ENCODE peak calls at places on chromosomes 13 and 19, in five cellular contexts. F is CD8-positive, alpha-beta T cell; S is pancreas; L is heart left ventricle; M is thyroid gland. D is an unnamed sample.

GRCh38 chr13:95882121-95882520 is 171.1 kb downstream of the UGGT2 start:
- DNase-seq in F (no peak), S (peak), L (no peak), M (no peak), D (no peak)

GRCh38 chr19:13842294-13843103 is 34.4 kb upstream of the NANOS3 start:
- DNase-seq in F (peak), S (peak), L (peak), M (peak), D (no peak)

GRCh38 chr13:95411641-95412040 is 110.4 kb upstream of the ABCC4 start:
- DNase-seq in F (no peak), S (no peak), L (no peak), M (no peak), D (no peak)

GRCh38 chr19:12695997-12696365 is 450 bp downstream of the FBXW9 start:
- DNase-seq in F (no peak), S (no peak), L (no peak), M (no peak), D (no peak)

GRCh38 chr13:93786846-93787245 is 560.2 kb downstream of the GPC6 start:
- DNase-seq in F (no peak), S (no peak), L (no peak), M (no peak), D (no peak)

GRCh38 chr19:38093587-38093986 is 130.4 kb downstream of the DPF1 start:
- DNase-seq in F (no peak), S (no peak), L (peak), M (peak), D (no peak)

GRCh38 chr19:12737666-12738351 is 512 bp downstream of the GET3 start:
- DNase-seq in F (no peak), S (no peak), L (no peak), M (no peak), D (no peak)

GRCh38 chr19:16850133-16850532 is 20.9 kb downstream of the SIN3B start:
- DNase-seq in F (no peak), S (no peak), L (no peak), M (no peak), D (no peak)

GRCh38 chr19:42114412-42114811 is 17.8 kb downstream of the POU2F2 start:
- DNase-seq in F (no peak), S (peak), L (no peak), M (peak), D (no peak)

GRCh38 chr13:101140087-101140770 is 276.1 kb downstream of the NALCN start:
- DNase-seq in F (no peak), S (no peak), L (no peak), M (no peak), D (no peak)

GRCh38 chr19:32339988-32340874 is 5.2 kb upstream of the ZNF507 start:
- DNase-seq in F (peak), S (peak), L (peak), M (peak), D (no peak)

GRCh38 chr13:99741979-99742378 is 229.6 kb downstream of the ZIC5 start:
- DNase-seq in F (no peak), S (no peak), L (no peak), M (no peak), D (no peak)

GRCh38 chr19:3538258-3538929 is 580 bp upstream of the TEKTIP1 start:
- DNase-seq in F (no peak), S (no peak), L (no peak), M (no peak), D (no peak)

GRCh38 chr19:30882411-30883005 is 466.7 kb downstream of the TSHZ3 start:
- DNase-seq in F (no peak), S (no peak), L (no peak), M (no peak), D (no peak)

GRCh38 chr13:98453254-98453843 is 123.6 kb downstream of the STK24 start:
- DNase-seq in F (no peak), S (no peak), L (no peak), M (no peak), D (no peak)

GRCh38 chr13:109130093-109130835 is 500.9 kb downstream of the MYO16 start:
- DNase-seq in F (no peak), S (no peak), L (no peak), M (no peak), D (no peak)

GRCh38 chr19:12723643-12724426 is at the start of gene TNPO2:
- DNase-seq in F (peak), S (peak), L (peak), M (peak), D (no peak)

GRCh38 chr13:34002141-34002540 is 184.2 kb downstream of the RFC3 start:
- DNase-seq in F (no peak), S (no peak), L (no peak), M (no peak), D (no peak)

GRCh38 chr13:33999830-34000605 is 182.1 kb downstream of the RFC3 start:
- DNase-seq in F (no peak), S (no peak), L (no peak), M (peak), D (no peak)

GRCh38 chr13:34003712-34004111 is 185.8 kb downstream of the RFC3 start:
- DNase-seq in F (no peak), S (no peak), L (no peak), M (no peak), D (no peak)

GRCh38 chr13:34001357-34001756 is 183.4 kb downstream of the RFC3 start:
- DNase-seq in F (no peak), S (no peak), L (peak), M (no peak), D (no peak)

DNA sequence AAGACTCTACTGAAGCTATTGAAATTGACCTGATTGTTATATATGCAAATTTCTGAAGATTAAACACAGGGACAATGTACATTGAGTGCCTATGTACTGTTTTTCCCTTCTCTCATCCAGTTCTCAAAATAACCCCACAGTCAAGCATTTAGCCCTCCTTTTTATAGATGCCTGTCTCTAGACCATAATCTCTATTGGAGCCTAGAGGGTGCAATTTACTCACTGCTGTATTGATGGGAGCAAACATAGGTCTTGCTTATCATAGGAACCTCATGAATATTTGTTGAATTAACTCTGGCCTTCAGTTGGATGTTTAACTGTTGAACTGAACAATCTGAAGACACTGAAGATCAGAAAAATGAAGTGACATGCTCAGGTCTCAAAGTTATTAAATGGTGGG is 183.0 kb downstream of the RFC3 start:
- DNase-seq in F (no peak), S (no peak), L (no peak), M (no peak), D (no peak)
- TF ChIP-seq CTCF in F (no peak), S (no peak), L (no peak), M (no peak), D (no peak)

GRCh38 chr19:2528543-2529173 is 52.7 kb downstream of the GADD45B start:
- DNase-seq in F (no peak), S (no peak), L (no peak), M (no peak), D (no peak)
- TF ChIP-seq CTCF in F (no peak), S (no peak), L (no peak), M (no peak), D (no peak)

GRCh38 chr19:45498411-45499195 is at the start of gene PPM1N:
- DNase-seq in F (peak), S (no peak), L (no peak), M (no peak), D (no peak)
- TF ChIP-seq CTCF in F (peak), S (no peak), L (no peak), M (no peak), D (no peak)

GRCh38 chr19:6769006-6769637 is 1.9 kb upstream of the SH2D3A start:
- DNase-seq in F (no peak), S (no peak), L (no peak), M (no peak), D (no peak)
- TF ChIP-seq CTCF in F (peak), S (peak), L (peak), M (peak), D (no peak)

D was measured in omental fat pad.